ENCODE peak calls at places on chromosome 20, in ten cellular contexts. Q is SK-N-SH; V is left lung; F is HL-60; J is iPS DF 6.9; Z is CD8-positive, alpha-beta T cell; W is endodermal cell; G is aorta; A is gastrocnemius medialis; O is cardiac muscle cell. Y is an unnamed sample.

GRCh38 chr20:54716790-54717189 is 241.4 kb downstream of the DOK5 start:
- DNase-seq in Q (no peak), V (no peak), F (no peak), J (no peak), Z (no peak), W (no peak), G (no peak), A (no peak), O (no peak), Y (no peak)

GRCh38 chr20:32893878-32894483 is 35.3 kb downstream of the EFCAB8 start:
- DNase-seq in Q (peak; percentile 50), V (no peak), F (peak; percentile 5), J (peak; percentile 61), Z (no peak), W (peak; percentile 92), G (no peak), A (no peak), O (peak; percentile 63), Y (no peak)

GRCh38 chr20:63661108-63661507 is 3.0 kb downstream of the RTEL1 start:
- DNase-seq in Q (no peak), V (peak; percentile 61), F (no peak), J (no peak), Z (no peak), W (no peak), G (no peak), A (no peak), O (no peak), Y (no peak)

GRCh38 chr20:13677241-13677640 is 38.5 kb upstream of the TASP1 start:
- DNase-seq in Q (no peak), V (no peak), F (no peak), J (no peak), Z (no peak), W (no peak), G (no peak), A (no peak), O (no peak), Y (no peak)

GRCh38 chr20:48877299-48877698 is 44.2 kb upstream of the ARFGEF2 start:
- DNase-seq in Q (no peak), V (no peak), F (no peak), J (no peak), Z (no peak), W (no peak), G (no peak), A (no peak), O (no peak), Y (no peak)

GRCh38 chr20:7155794-7156193 is 388.3 kb downstream of the BMP2 start:
- DNase-seq in Q (no peak), V (no peak), F (no peak), J (no peak), Z (no peak), W (no peak), G (no peak), A (no peak), O (no peak), Y (no peak)

GRCh38 chr20:44715495-44716308 is 533 bp downstream of the CCN5 start:
- DNase-seq in Q (no peak), V (no peak), F (no peak), J (no peak), Z (no peak), W (no peak), G (no peak), A (no peak), O (no peak), Y (no peak)

GRCh38 chr20:22601361-22602141 is 17.2 kb upstream of the FOXA2 start:
- DNase-seq in Q (no peak), V (no peak), F (no peak), J (no peak), Z (no peak), W (peak; percentile 71), G (no peak), A (no peak), O (no peak), Y (no peak)

GRCh38 chr20:62590301-62591121 is 51.8 kb upstream of the SLCO4A1 start:
- DNase-seq in Q (no peak), V (peak; percentile 77), F (no peak), J (no peak), Z (no peak), W (no peak), G (no peak), A (no peak), O (no peak), Y (no peak)

GRCh38 chr20:49187330-49188100 is 619 bp downstream of the STAU1 start:
- DNase-seq in Q (peak; percentile 77), V (no peak), F (no peak), J (no peak), Z (peak; percentile 51), W (peak; percentile 66), G (no peak), A (no peak), O (peak; percentile 38), Y (no peak)

GRCh38 chr20:9301129-9302072 is 213.0 kb upstream of the LAMP5 start:
- DNase-seq in Q (no peak), V (no peak), F (no peak), J (no peak), Z (no peak), W (no peak), G (no peak), A (no peak), O (no peak), Y (no peak)

GRCh38 chr20:35663813-35664543 is 722 bp downstream of the CPNE1 start:
- DNase-seq in Q (peak; percentile 59), V (no peak), F (no peak), J (no peak), Z (peak; percentile 78), W (peak; percentile 79), G (no peak), A (peak; percentile 15), O (peak; percentile 67), Y (peak; percentile 64)

GRCh38 chr20:35661908-35662307 is 2.8 kb downstream of the CPNE1 start:
- DNase-seq in Q (no peak), V (no peak), F (no peak), J (no peak), Z (no peak), W (no peak), G (no peak), A (no peak), O (no peak), Y (no peak)

GRCh38 chr20:35661013-35661412 is 3.7 kb downstream of the CPNE1 start:
- DNase-seq in Q (no peak), V (no peak), F (no peak), J (no peak), Z (no peak), W (no peak), G (no peak), A (no peak), O (no peak), Y (no peak)

GRCh38 chr20:35663516-35663812 is 1.2 kb downstream of the CPNE1 start:
- DNase-seq in Q (no peak), V (no peak), F (no peak), J (no peak), Z (no peak), W (no peak), G (no peak), A (no peak), O (no peak), Y (no peak)

GRCh38 chr20:35662541-35662940 is 2.2 kb downstream of the CPNE1 start:
- DNase-seq in Q (no peak), V (no peak), F (no peak), J (no peak), Z (no peak), W (no peak), G (no peak), A (no peak), O (no peak), Y (no peak)
- H3K27ac ChIP-seq in Q (no peak overlapping the region), V (no peak overlapping the region), F (no peak overlapping the region), J (no peak overlapping the region), Z (peak overlapping the region; percentile 8), W (no peak overlapping the region), G (no peak overlapping the region), A (peak overlapping the region; percentile 93), O (peak overlapping the region; percentile 98), Y (peak overlapping the region; percentile 26)

GRCh38 chr20:38423541-38423940 is 11.6 kb downstream of the SNHG17 start:
- DNase-seq in Q (no peak), V (no peak), F (no peak), J (no peak), Z (no peak), W (no peak), G (no peak), A (no peak), O (no peak), Y (no peak)

GRCh38 chr20:38420232-38421085 is 14.7 kb downstream of the SNHG17 start:
- DNase-seq in Q (no peak), V (no peak), F (peak; percentile 20), J (no peak), Z (no peak), W (no peak), G (peak; percentile 36), A (no peak), O (no peak), Y (no peak)

GRCh38 chr20:38418509-38419204 is 16.5 kb downstream of the SNHG17 start:
- DNase-seq in Q (no peak), V (no peak), F (peak; percentile 12), J (no peak), Z (no peak), W (no peak), G (no peak), A (peak; percentile 17), O (no peak), Y (no peak)

GRCh38 chr20:38424404-38424803 is 10.7 kb downstream of the SNHG17 start:
- DNase-seq in Q (no peak), V (no peak), F (peak; percentile 23), J (no peak), Z (no peak), W (no peak), G (peak; percentile 17), A (no peak), O (no peak), Y (no peak)

GRCh38 chr20:38421915-38422314 is 13.2 kb downstream of the SNHG17 start:
- DNase-seq in Q (no peak), V (no peak), F (peak; percentile 17), J (no peak), Z (no peak), W (no peak), G (peak; percentile 38), A (no peak), O (no peak), Y (no peak)
- H3K27me3 ChIP-seq in Q (no peaks in the 10 kb centered on the region), V (no peaks in the 10 kb centered on the region), F (no peaks in the 10 kb centered on the region), J (no peaks in the 10 kb centered on the region), Z (no peaks in the 10 kb centered on the region), W (no peaks in the 10 kb centered on the region), G (no peaks in the 10 kb centered on the region), A (no peaks in the 10 kb centered on the region), O (no peaks in the 10 kb centered on the region), Y (no peaks in the 10 kb centered on the region)

GRCh38 chr20:36854343-36855240 is 21.3 kb upstream of the TLDC2 start:
- DNase-seq in Q (no peak), V (no peak), F (no peak), J (no peak), Z (no peak), W (peak; percentile 43), G (no peak), A (no peak), O (no peak), Y (no peak)
- H3K27ac ChIP-seq in Q (no peak overlapping the region), V (no peak overlapping the region), F (no peak overlapping the region), J (no peak overlapping the region), Z (no peak overlapping the region), W (no peak overlapping the region), G (peak overlapping the region; percentile 68), A (peak overlapping the region; percentile 68), O (no peak overlapping the region), Y (no peak overlapping the region)

DNA sequence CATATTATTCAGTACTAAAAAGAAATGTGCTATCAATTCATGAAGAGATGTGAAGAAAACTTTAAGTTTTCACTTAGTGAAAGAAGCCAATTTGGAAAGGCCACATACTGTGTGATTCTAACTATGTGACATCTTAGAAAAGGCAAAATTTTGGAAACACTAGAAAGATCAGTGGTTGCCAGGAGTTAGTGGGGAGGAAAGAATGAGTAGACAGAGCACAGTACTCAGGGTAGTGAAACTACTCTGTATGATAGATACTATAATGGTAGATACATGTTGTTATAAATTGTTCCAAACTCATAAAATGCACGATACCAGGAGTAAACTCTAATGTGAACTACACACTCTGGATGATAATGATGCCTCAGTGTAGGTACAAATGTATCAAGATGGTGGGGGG is 14.2 kb downstream of the NCOA3 start:
- DNase-seq in Q (no peak), V (no peak), F (no peak), J (no peak), Z (no peak), W (no peak), G (no peak), A (no peak), O (no peak), Y (no peak)
- H3K27me3 ChIP-seq in Q (no peaks in the 10 kb centered on the region), V (no peaks in the 10 kb centered on the region), F (no peaks in the 10 kb centered on the region), J (no peaks in the 10 kb centered on the region), Z (no peaks in the 10 kb centered on the region), W (no peaks in the 10 kb centered on the region), G (no peaks in the 10 kb centered on the region), A (no peaks in the 10 kb centered on the region), O (no peaks in the 10 kb centered on the region), Y (no peaks in the 10 kb centered on the region)

Y was measured in CD4-positive, alpha-beta T cell.